ENCODE peak calls at places on chromosomes 12 and 14, in nine cellular contexts. One of them, this sample, is unnamed.

GRCh38 chr14:42459171-42459685 is 852.6 kb downstream of the LRFN5 start:
- DNase-seq in GM12892: no peak
- DNase-seq in D341Med: no peak
- DNase-seq in NCI-H1092 treated with DMSO at 0.1 percent for 48 hours: no peak
- DNase-seq in GM04504: no peak
- DNase-seq in GDM1: no peak
- DNase-seq in dorsolateral prefrontal cortex: no peak
- DNase-seq in GOT3: no peak
- DNase-seq in stimulated activated CD8-positive, alpha-beta memory T cell treated with anti-CD3 and anti-CD28 coated beads, Interleukin-7, amount 100 ng/mL, for 24 hours: no peak
- DNase-seq in this sample: no peak

GRCh38 chr14:95286649-95287048 is 33.1 kb downstream of the CLMN start:
- DNase-seq in dorsolateral prefrontal cortex: no peak
- DNase-seq in D341Med: no peak
- DNase-seq in NCI-H1092 treated with DMSO at 0.1 percent for 48 hours: no peak
- DNase-seq in GOT3: no peak
- DNase-seq in GM04504: no peak
- DNase-seq in stimulated activated CD8-positive, alpha-beta memory T cell treated with anti-CD3 and anti-CD28 coated beads, Interleukin-7, amount 100 ng/mL, for 24 hours: no peak
- DNase-seq in GM12892: no peak
- DNase-seq in GDM1: no peak
- DNase-seq in this sample: no peak

GRCh38 chr12:6226701-6227096 is 26.5 kb downstream of the CD9 start:
- DNase-seq in dorsolateral prefrontal cortex: no peak
- DNase-seq in NCI-H1092 treated with DMSO at 0.1 percent for 48 hours: no peak
- DNase-seq in GDM1: no peak
- DNase-seq in GM12892: no peak
- DNase-seq in D341Med: no peak
- DNase-seq in GM04504: no peak
- DNase-seq in GOT3: no peak
- DNase-seq in stimulated activated CD8-positive, alpha-beta memory T cell treated with anti-CD3 and anti-CD28 coated beads, Interleukin-7, amount 100 ng/mL, for 24 hours: no peak
- DNase-seq in this sample: no peak

GRCh38 chr14:50599700-50600444 is 39.9 kb downstream of the ATL1 start:
- DNase-seq in GM04504: no peak
- DNase-seq in GM12892: no peak
- DNase-seq in GOT3: no peak
- DNase-seq in D341Med: peak; percentile 30
- DNase-seq in NCI-H1092 treated with DMSO at 0.1 percent for 48 hours: peak; percentile 38
- DNase-seq in GDM1: peak; percentile 6
- DNase-seq in stimulated activated CD8-positive, alpha-beta memory T cell treated with anti-CD3 and anti-CD28 coated beads, Interleukin-7, amount 100 ng/mL, for 24 hours: no peak
- DNase-seq in dorsolateral prefrontal cortex: no peak
- DNase-seq in this sample: peak; percentile 32

GRCh38 chr12:6376079-6376941 is 947 bp upstream of the SCNN1A start:
- DNase-seq in GM12892: no peak
- DNase-seq in GM04504: peak; percentile 42
- DNase-seq in stimulated activated CD8-positive, alpha-beta memory T cell treated with anti-CD3 and anti-CD28 coated beads, Interleukin-7, amount 100 ng/mL, for 24 hours: no peak
- DNase-seq in D341Med: no peak
- DNase-seq in GDM1: peak; percentile 48
- DNase-seq in NCI-H1092 treated with DMSO at 0.1 percent for 48 hours: no peak
- DNase-seq in GOT3: no peak
- DNase-seq in dorsolateral prefrontal cortex: no peak
- DNase-seq in this sample: peak; percentile 75

GRCh38 chr14:103395245-103395644 is 10.0 kb downstream of the MARK3 start:
- DNase-seq in GOT3: no peak
- DNase-seq in dorsolateral prefrontal cortex: no peak
- DNase-seq in GM12892: no peak
- DNase-seq in GDM1: no peak
- DNase-seq in GM04504: no peak
- DNase-seq in stimulated activated CD8-positive, alpha-beta memory T cell treated with anti-CD3 and anti-CD28 coated beads, Interleukin-7, amount 100 ng/mL, for 24 hours: no peak
- DNase-seq in D341Med: no peak
- DNase-seq in NCI-H1092 treated with DMSO at 0.1 percent for 48 hours: no peak
- DNase-seq in this sample: no peak

GRCh38 chr14:68977137-68977740 is 1.9 kb downstream of the ACTN1 start:
- DNase-seq in D341Med: no peak
- DNase-seq in GOT3: no peak
- DNase-seq in dorsolateral prefrontal cortex: no peak
- DNase-seq in GM12892: no peak
- DNase-seq in GDM1: no peak
- DNase-seq in GM04504: no peak
- DNase-seq in stimulated activated CD8-positive, alpha-beta memory T cell treated with anti-CD3 and anti-CD28 coated beads, Interleukin-7, amount 100 ng/mL, for 24 hours: no peak
- DNase-seq in NCI-H1092 treated with DMSO at 0.1 percent for 48 hours: no peak
- DNase-seq in this sample: no peak

GRCh38 chr12:88228720-88229119 is 86.6 kb downstream of the TMTC3 start:
- DNase-seq in dorsolateral prefrontal cortex: no peak
- DNase-seq in GM12892: no peak
- DNase-seq in D341Med: no peak
- DNase-seq in GM04504: no peak
- DNase-seq in NCI-H1092 treated with DMSO at 0.1 percent for 48 hours: no peak
- DNase-seq in GOT3: no peak
- DNase-seq in GDM1: no peak
- DNase-seq in stimulated activated CD8-positive, alpha-beta memory T cell treated with anti-CD3 and anti-CD28 coated beads, Interleukin-7, amount 100 ng/mL, for 24 hours: no peak
- DNase-seq in this sample: no peak

GRCh38 chr14:36069535-36069900 is 107.0 kb downstream of the PTCSC3 start:
- DNase-seq in NCI-H1092 treated with DMSO at 0.1 percent for 48 hours: peak; percentile 86
- DNase-seq in stimulated activated CD8-positive, alpha-beta memory T cell treated with anti-CD3 and anti-CD28 coated beads, Interleukin-7, amount 100 ng/mL, for 24 hours: no peak
- DNase-seq in GDM1: peak; percentile 11
- DNase-seq in GOT3: no peak
- DNase-seq in dorsolateral prefrontal cortex: peak; percentile 39
- DNase-seq in GM12892: peak; percentile 24
- DNase-seq in GM04504: peak; percentile 0
- DNase-seq in D341Med: peak; percentile 82
- DNase-seq in this sample: peak; percentile 73

GRCh38 chr14:71287567-71287966 is 380.3 kb downstream of the PCNX1 start:
- DNase-seq in stimulated activated CD8-positive, alpha-beta memory T cell treated with anti-CD3 and anti-CD28 coated beads, Interleukin-7, amount 100 ng/mL, for 24 hours: no peak
- DNase-seq in GM04504: no peak
- DNase-seq in dorsolateral prefrontal cortex: no peak
- DNase-seq in GOT3: no peak
- DNase-seq in D341Med: no peak
- DNase-seq in NCI-H1092 treated with DMSO at 0.1 percent for 48 hours: no peak
- DNase-seq in GM12892: no peak
- DNase-seq in GDM1: no peak
- DNase-seq in this sample: no peak

GRCh38 chr14:103099081-103099732 is 4.7 kb downstream of the EXOC3L4 start:
- DNase-seq in dorsolateral prefrontal cortex: no peak
- DNase-seq in GOT3: no peak
- DNase-seq in GM12892: no peak
- DNase-seq in NCI-H1092 treated with DMSO at 0.1 percent for 48 hours: no peak
- DNase-seq in GDM1: no peak
- DNase-seq in D341Med: no peak
- DNase-seq in GM04504: no peak
- DNase-seq in stimulated activated CD8-positive, alpha-beta memory T cell treated with anti-CD3 and anti-CD28 coated beads, Interleukin-7, amount 100 ng/mL, for 24 hours: no peak
- DNase-seq in this sample: no peak

GRCh38 chr12:105318651-105319483 is 11.6 kb upstream of the C12orf75 start:
- DNase-seq in GOT3: no peak
- DNase-seq in NCI-H1092 treated with DMSO at 0.1 percent for 48 hours: no peak
- DNase-seq in GDM1: no peak
- DNase-seq in D341Med: no peak
- DNase-seq in dorsolateral prefrontal cortex: no peak
- DNase-seq in stimulated activated CD8-positive, alpha-beta memory T cell treated with anti-CD3 and anti-CD28 coated beads, Interleukin-7, amount 100 ng/mL, for 24 hours: no peak
- DNase-seq in GM12892: no peak
- DNase-seq in GM04504: no peak
- DNase-seq in this sample: no peak

GRCh38 chr12:67019070-67019469 is 250.1 kb upstream of the CAND1 start:
- DNase-seq in D341Med: no peak
- DNase-seq in NCI-H1092 treated with DMSO at 0.1 percent for 48 hours: peak; percentile 52
- DNase-seq in GM04504: no peak
- DNase-seq in stimulated activated CD8-positive, alpha-beta memory T cell treated with anti-CD3 and anti-CD28 coated beads, Interleukin-7, amount 100 ng/mL, for 24 hours: no peak
- DNase-seq in GM12892: no peak
- DNase-seq in dorsolateral prefrontal cortex: no peak
- DNase-seq in GDM1: no peak
- DNase-seq in GOT3: no peak
- DNase-seq in this sample: no peak

GRCh38 chr14:24734917-24735500 is 101.0 kb upstream of the GZMB start:
- DNase-seq in GDM1: peak; percentile 6
- DNase-seq in stimulated activated CD8-positive, alpha-beta memory T cell treated with anti-CD3 and anti-CD28 coated beads, Interleukin-7, amount 100 ng/mL, for 24 hours: no peak
- DNase-seq in GM04504: peak; percentile 9
- DNase-seq in D341Med: peak; percentile 47
- DNase-seq in dorsolateral prefrontal cortex: no peak
- DNase-seq in GM12892: no peak
- DNase-seq in GOT3: no peak
- DNase-seq in NCI-H1092 treated with DMSO at 0.1 percent for 48 hours: peak; percentile 89
- DNase-seq in this sample: peak; percentile 48

GRCh38 chr12:131499864-131500190 is 211.1 kb upstream of the SFSWAP start:
- DNase-seq in stimulated activated CD8-positive, alpha-beta memory T cell treated with anti-CD3 and anti-CD28 coated beads, Interleukin-7, amount 100 ng/mL, for 24 hours: no peak
- DNase-seq in GM12892: no peak
- DNase-seq in GDM1: no peak
- DNase-seq in D341Med: no peak
- DNase-seq in dorsolateral prefrontal cortex: no peak
- DNase-seq in NCI-H1092 treated with DMSO at 0.1 percent for 48 hours: no peak
- DNase-seq in GOT3: no peak
- DNase-seq in GM04504: no peak
- DNase-seq in this sample: no peak

GRCh38 chr14:102035914-102036313 is 50.9 kb downstream of the HSP90AA1 start:
- DNase-seq in dorsolateral prefrontal cortex: no peak
- DNase-seq in D341Med: no peak
- DNase-seq in GM04504: no peak
- DNase-seq in stimulated activated CD8-positive, alpha-beta memory T cell treated with anti-CD3 and anti-CD28 coated beads, Interleukin-7, amount 100 ng/mL, for 24 hours: no peak
- DNase-seq in GM12892: no peak
- DNase-seq in NCI-H1092 treated with DMSO at 0.1 percent for 48 hours: no peak
- DNase-seq in GDM1: no peak
- DNase-seq in GOT3: no peak
- DNase-seq in this sample: no peak

GRCh38 chr12:108576660-108577234 is 14.4 kb downstream of the ISCU start:
- DNase-seq in GOT3: no peak
- DNase-seq in dorsolateral prefrontal cortex: no peak
- DNase-seq in D341Med: no peak
- DNase-seq in GDM1: no peak
- DNase-seq in GM04504: no peak
- DNase-seq in GM12892: no peak
- DNase-seq in stimulated activated CD8-positive, alpha-beta memory T cell treated with anti-CD3 and anti-CD28 coated beads, Interleukin-7, amount 100 ng/mL, for 24 hours: no peak
- DNase-seq in NCI-H1092 treated with DMSO at 0.1 percent for 48 hours: no peak
- DNase-seq in this sample: no peak

GRCh38 chr12:124402281-124403066 is 107.6 kb downstream of the RFLNA start:
- DNase-seq in stimulated activated CD8-positive, alpha-beta memory T cell treated with anti-CD3 and anti-CD28 coated beads, Interleukin-7, amount 100 ng/mL, for 24 hours: no peak
- DNase-seq in GDM1: no peak
- DNase-seq in D341Med: no peak
- DNase-seq in dorsolateral prefrontal cortex: no peak
- DNase-seq in GM12892: no peak
- DNase-seq in GOT3: no peak
- DNase-seq in NCI-H1092 treated with DMSO at 0.1 percent for 48 hours: no peak
- DNase-seq in GM04504: no peak
- DNase-seq in this sample: no peak

GRCh38 chr14:35534884-35535793 is 1.2 kb downstream of the INSM2 start:
- DNase-seq in D341Med: peak; percentile 57
- DNase-seq in GOT3: peak; percentile 1
- DNase-seq in stimulated activated CD8-positive, alpha-beta memory T cell treated with anti-CD3 and anti-CD28 coated beads, Interleukin-7, amount 100 ng/mL, for 24 hours: peak; percentile 41
- DNase-seq in GDM1: peak; percentile 53
- DNase-seq in GM04504: peak; percentile 26
- DNase-seq in NCI-H1092 treated with DMSO at 0.1 percent for 48 hours: peak; percentile 21
- DNase-seq in dorsolateral prefrontal cortex: peak; percentile 34
- DNase-seq in GM12892: peak; percentile 57
- DNase-seq in this sample: peak; percentile 80

GRCh38 chr14:96299441-96299840 is 43.4 kb downstream of the BDKRB1 start:
- DNase-seq in stimulated activated CD8-positive, alpha-beta memory T cell treated with anti-CD3 and anti-CD28 coated beads, Interleukin-7, amount 100 ng/mL, for 24 hours: no peak
- DNase-seq in D341Med: no peak
- DNase-seq in NCI-H1092 treated with DMSO at 0.1 percent for 48 hours: peak; percentile 7
- DNase-seq in dorsolateral prefrontal cortex: no peak
- DNase-seq in GM12892: no peak
- DNase-seq in GDM1: no peak
- DNase-seq in GOT3: no peak
- DNase-seq in GM04504: no peak
- DNase-seq in this sample: no peak

GRCh38 chr12:120144215-120144614 is 27.7 kb upstream of the RAB35 start:
- DNase-seq in stimulated activated CD8-positive, alpha-beta memory T cell treated with anti-CD3 and anti-CD28 coated beads, Interleukin-7, amount 100 ng/mL, for 24 hours: no peak
- DNase-seq in dorsolateral prefrontal cortex: no peak
- DNase-seq in GM12892: no peak
- DNase-seq in GDM1: no peak
- DNase-seq in D341Med: no peak
- DNase-seq in GM04504: no peak
- DNase-seq in NCI-H1092 treated with DMSO at 0.1 percent for 48 hours: no peak
- DNase-seq in GOT3: no peak
- DNase-seq in this sample: no peak

GRCh38 chr14:75428230-75429104 is 645 bp downstream of the JDP2 start:
- DNase-seq in GOT3: no peak
- DNase-seq in GDM1: no peak
- DNase-seq in GM12892: peak; percentile 54
- DNase-seq in dorsolateral prefrontal cortex: no peak
- DNase-seq in stimulated activated CD8-positive, alpha-beta memory T cell treated with anti-CD3 and anti-CD28 coated beads, Interleukin-7, amount 100 ng/mL, for 24 hours: no peak
- DNase-seq in NCI-H1092 treated with DMSO at 0.1 percent for 48 hours: no peak
- DNase-seq in D341Med: no peak
- DNase-seq in GM04504: no peak
- DNase-seq in this sample: peak; percentile 28

GRCh38 chr12:108117163-108117849 is 11.8 kb upstream of the WSCD2 start:
- DNase-seq in GM12892: no peak
- DNase-seq in GOT3: no peak
- DNase-seq in GDM1: no peak
- DNase-seq in dorsolateral prefrontal cortex: no peak
- DNase-seq in GM04504: no peak
- DNase-seq in D341Med: no peak
- DNase-seq in NCI-H1092 treated with DMSO at 0.1 percent for 48 hours: no peak
- DNase-seq in stimulated activated CD8-positive, alpha-beta memory T cell treated with anti-CD3 and anti-CD28 coated beads, Interleukin-7, amount 100 ng/mL, for 24 hours: no peak
- DNase-seq in this sample: no peak

GRCh38 chr14:90758959-90759358 is 57.3 kb downstream of the TTC7B start:
- DNase-seq in GDM1: no peak
- DNase-seq in dorsolateral prefrontal cortex: peak; percentile 53
- DNase-seq in D341Med: no peak
- DNase-seq in GM12892: no peak
- DNase-seq in GOT3: no peak
- DNase-seq in NCI-H1092 treated with DMSO at 0.1 percent for 48 hours: no peak
- DNase-seq in stimulated activated CD8-positive, alpha-beta memory T cell treated with anti-CD3 and anti-CD28 coated beads, Interleukin-7, amount 100 ng/mL, for 24 hours: no peak
- DNase-seq in GM04504: no peak
- DNase-seq in this sample: no peak

GRCh38 chr14:67526676-67527459 is 6.2 kb upstream of the PLEKHH1 start:
- DNase-seq in GOT3: no peak
- DNase-seq in D341Med: peak; percentile 78
- DNase-seq in GM04504: no peak
- DNase-seq in NCI-H1092 treated with DMSO at 0.1 percent for 48 hours: peak; percentile 64
- DNase-seq in GM12892: no peak
- DNase-seq in stimulated activated CD8-positive, alpha-beta memory T cell treated with anti-CD3 and anti-CD28 coated beads, Interleukin-7, amount 100 ng/mL, for 24 hours: no peak
- DNase-seq in GDM1: peak; percentile 39
- DNase-seq in dorsolateral prefrontal cortex: peak; percentile 64
- DNase-seq in this sample: peak; percentile 63